ENCODE peak calls at places on chromosomes 3 and 15, in six cellular contexts. P is neuronal stem cell, L is H1, Z is IMR-90, J is mesendoderm, Y is trophoblast cell. X is an unnamed sample.

GRCh38 chr3:49638445-49638844 is 35.7 kb upstream of the APEH start:
- DNase-seq in P (no peak), L (no peak), Z (peak), J (peak), Y (peak), X (peak)

GRCh38 chr3:170301404-170301803 is 56.1 kb upstream of the SKIL start:
- DNase-seq in P (no peak), L (no peak), Z (peak), J (no peak), Y (no peak), X (no peak)

GRCh38 chr3:67245545-67245944 is 247.4 kb downstream of the KBTBD8 start:
- DNase-seq in P (no peak), L (no peak), Z (no peak), J (peak), Y (no peak), X (no peak)

GRCh38 chr3:65144791-65145355 is 457.1 kb upstream of the ADAMTS9 start:
- DNase-seq in P (no peak), L (no peak), Z (peak), J (no peak), Y (no peak), X (no peak)

GRCh38 chr3:94525039-94525438 is 462.2 kb downstream of the NSUN3 start:
- DNase-seq in P (peak), L (no peak), Z (peak), J (peak), Y (no peak), X (peak)

GRCh38 chr15:76913737-76914136 is 8.6 kb upstream of the SCAPER start:
- DNase-seq in P (no peak), L (no peak), Z (no peak), J (no peak), Y (peak), X (no peak)

GRCh38 chr3:120450914-120451669 is at the start of gene FSTL1:
- DNase-seq in P (peak), L (no peak), Z (peak), J (peak), Y (no peak), X (peak)

GRCh38 chr3:124315215-124316033 is 323.5 kb upstream of the ROPN1 start:
- DNase-seq in P (no peak), L (no peak), Z (peak), J (no peak), Y (no peak), X (peak)

GRCh38 chr15:83378921-83379561 is 68.1 kb upstream of the SH3GL3 start:
- DNase-seq in P (no peak), L (no peak), Z (no peak), J (peak), Y (no peak), X (no peak)

GRCh38 chr3:54826255-54826691 is 101.6 kb downstream of the LRTM1 start:
- DNase-seq in P (no peak), L (no peak), Z (peak), J (no peak), Y (no peak), X (peak)

GRCh38 chr3:79810529-79810928 is 42.7 kb upstream of the ROBO1 start:
- DNase-seq in P (no peak), L (no peak), Z (no peak), J (no peak), Y (no peak), X (no peak)

GRCh38 chr3:175200391-175200790 is 341.3 kb downstream of the NAALADL2 start:
- DNase-seq in P (no peak), L (no peak), Z (peak), J (no peak), Y (no peak), X (peak)

GRCh38 chr15:76312540-76313174 is 1.4 kb upstream of the ETFA start:
- DNase-seq in P (no peak), L (no peak), Z (peak), J (peak), Y (peak), X (peak)

GRCh38 chr15:68421798-68422402 is 10.1 kb downstream of the ITGA11 start:
- DNase-seq in P (no peak), L (no peak), Z (peak), J (no peak), Y (no peak), X (peak)

GRCh38 chr3:187702507-187703033 is at the start of gene RTP2:
- DNase-seq in P (no peak), L (no peak), Z (no peak), J (no peak), Y (no peak), X (no peak)
- H2BK5ac ChIP-seq in P (no peak), L (no peak), Z (no peak), J (no peak), Y (no peak), X (no peak)

GRCh38 chr3:142065932-142066331 is 83.4 kb downstream of the TFDP2 start:
- DNase-seq in P (no peak), L (no peak), Z (no peak), J (peak), Y (no peak), X (no peak)

GRCh38 chr3:142064454-142064853 is 84.9 kb downstream of the TFDP2 start:
- DNase-seq in P (no peak), L (no peak), Z (no peak), J (no peak), Y (no peak), X (no peak)

GRCh38 chr3:142065344-142065743 is 84.0 kb downstream of the TFDP2 start:
- DNase-seq in P (no peak), L (no peak), Z (no peak), J (no peak), Y (no peak), X (no peak)
- H3K4me3 ChIP-seq in P (no peak), L (peak), Z (no peak), J (no peak), Y (no peak), X (no peak)

GRCh38 chr3:3802021-3802420 is 2.8 kb downstream of the LRRN1 start:
- DNase-seq in P (peak), L (no peak), Z (no peak), J (peak), Y (no peak), X (no peak)
- H2BK5ac ChIP-seq in P (no peak), L (peak), Z (no peak), J (peak), Y (no peak), X (no peak)

DNA sequence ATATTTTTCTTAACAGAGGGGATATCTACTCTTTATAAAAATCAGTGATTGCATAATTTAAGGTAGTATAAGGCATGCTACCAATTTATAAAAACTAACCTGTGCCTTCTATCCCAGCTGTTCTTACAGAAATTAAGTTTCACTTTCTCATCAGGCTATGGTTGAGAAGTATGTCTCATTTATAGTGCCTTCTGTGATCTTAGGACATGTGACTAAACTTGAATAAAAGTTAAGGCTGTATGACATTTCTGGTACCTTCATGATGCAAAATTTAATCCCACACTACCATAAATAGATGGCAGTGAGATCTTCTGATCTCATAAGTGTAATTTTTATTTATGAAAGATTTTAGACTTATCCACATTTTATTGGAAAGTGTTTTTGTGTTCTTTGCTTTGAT is 12.6 kb downstream of the TIPARP start:
- DNase-seq in P (no peak), L (no peak), Z (peak), J (no peak), Y (no peak), X (no peak)
- H3K4me3 ChIP-seq in P (no peak), L (no peak), Z (no peak), J (no peak), Y (no peak), X (no peak)

DNA sequence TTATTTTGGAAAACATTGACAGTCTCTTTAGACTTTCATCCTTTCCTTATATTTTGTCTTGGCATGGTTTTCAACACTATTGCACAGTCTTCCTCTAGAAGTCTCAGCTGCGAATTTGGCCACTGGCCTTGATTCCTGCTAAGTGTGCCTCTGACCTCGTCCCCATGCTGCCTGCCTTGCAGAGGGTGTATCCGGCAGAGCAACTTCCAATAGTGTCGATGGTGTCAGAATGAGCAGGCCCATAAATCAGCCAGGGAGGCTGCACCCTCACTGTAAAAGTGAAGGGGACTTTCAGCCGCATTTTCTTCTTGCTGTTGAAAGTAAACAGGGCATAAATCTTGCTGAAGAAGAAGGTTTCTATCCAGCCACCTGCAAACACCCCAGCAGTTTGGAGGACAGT is 336.7 kb upstream of the TRIM42 start:
- DNase-seq in P (no peak), L (no peak), Z (no peak), J (no peak), Y (no peak), X (no peak)
- H2BK5ac ChIP-seq in P (no peak), L (peak), Z (no peak), J (no peak), Y (no peak), X (no peak)

GRCh38 chr3:187368765-187369450 is 723 bp downstream of the RTP4 start:
- DNase-seq in P (no peak), L (no peak), Z (no peak), J (no peak), Y (no peak), X (no peak)

GRCh38 chr3:187367561-187368103 is 553 bp upstream of the RTP4 start:
- DNase-seq in P (no peak), L (no peak), Z (no peak), J (no peak), Y (no peak), X (no peak)

GRCh38 chr3:187370051-187370450 is 1.9 kb downstream of the RTP4 start:
- DNase-seq in P (no peak), L (no peak), Z (no peak), J (no peak), Y (no peak), X (no peak)

GRCh38 chr3:187368251-187368733 is at the start of gene RTP4:
- DNase-seq in P (no peak), L (no peak), Z (peak), J (no peak), Y (no peak), X (peak)
- H3K4me3 ChIP-seq in P (no peak), L (no peak), Z (peak), J (no peak), Y (no peak), X (no peak)